ENCODE peak calls at places on chromosomes 1 and 21, in six cellular contexts. A is GM12892, X is transverse colon, T is sigmoid colon, Q is upper lobe of left lung, U is H1. N is an unnamed sample.

GRCh38 chr1:119631433-119632102 is 16.5 kb downstream of the ZNF697 start:
- DNase-seq in A (peak), X (peak), T (peak), Q (peak), U (peak), N (no peak)

GRCh38 chr1:64598100-64598571 is 128.2 kb downstream of the CACHD1 start:
- DNase-seq in A (no peak), X (no peak), T (no peak), Q (no peak), U (no peak), N (no peak)

GRCh38 chr1:1987142-1987510 is 16.5 kb downstream of the CFAP74 start:
- DNase-seq in A (no peak), X (no peak), T (no peak), Q (no peak), U (no peak), N (no peak)

GRCh38 chr1:58539553-58539952 is 7.0 kb downstream of the OMA1 start:
- DNase-seq in A (no peak), X (peak), T (no peak), Q (no peak), U (no peak), N (no peak)

GRCh38 chr1:12339410-12339809 is 109.6 kb downstream of the VPS13D start:
- DNase-seq in A (no peak), X (no peak), T (no peak), Q (no peak), U (no peak), N (no peak)

GRCh38 chr1:185894806-185895205 is 160.6 kb downstream of the HMCN1 start:
- DNase-seq in A (no peak), X (no peak), T (no peak), Q (no peak), U (no peak), N (no peak)

GRCh38 chr1:2429780-2430591 is 17.6 kb upstream of the PEX10 start:
- DNase-seq in A (no peak), X (no peak), T (no peak), Q (peak), U (no peak), N (no peak)

GRCh38 chr1:28591708-28592313 is at the start of gene RAB42:
- DNase-seq in A (no peak), X (peak), T (peak), Q (no peak), U (peak), N (no peak)

GRCh38 chr1:43821471-43821870 is 112.1 kb upstream of the ARTN start:
- DNase-seq in A (no peak), X (no peak), T (no peak), Q (no peak), U (no peak), N (no peak)

GRCh38 chr1:208010070-208010469 is 99.1 kb upstream of the CD34 start:
- DNase-seq in A (no peak), X (no peak), T (no peak), Q (no peak), U (no peak), N (no peak)

GRCh38 chr1:109517337-109517736 is 7.8 kb upstream of the AMIGO1 start:
- DNase-seq in A (no peak), X (no peak), T (peak), Q (no peak), U (no peak), N (no peak)

GRCh38 chr1:207753611-207754010 is 1.8 kb downstream of the CD46 start:
- DNase-seq in A (no peak), X (no peak), T (no peak), Q (no peak), U (no peak), N (no peak)

GRCh38 chr1:31866450-31866801 is 50.6 kb upstream of the SPOCD1 start:
- DNase-seq in A (peak), X (no peak), T (no peak), Q (no peak), U (no peak), N (peak)

GRCh38 chr1:108792420-108792819 is 45.9 kb downstream of the STXBP3 start:
- DNase-seq in A (no peak), X (no peak), T (no peak), Q (no peak), U (no peak), N (no peak)

GRCh38 chr1:86151427-86151826 is 5.1 kb downstream of the COL24A1 start:
- DNase-seq in A (no peak), X (no peak), T (no peak), Q (no peak), U (no peak), N (no peak)

GRCh38 chr1:112544011-112544688 is 35.4 kb downstream of the WNT2B start:
- DNase-seq in A (no peak), X (no peak), T (no peak), Q (no peak), U (no peak), N (no peak)

GRCh38 chr1:225980005-225980404 is 19.1 kb downstream of the SDE2 start:
- DNase-seq in A (no peak), X (peak), T (no peak), Q (no peak), U (no peak), N (no peak)

GRCh38 chr21:25635310-25635709 is 3.7 kb upstream of the JAM2 start:
- DNase-seq in A (no peak), X (no peak), T (no peak), Q (no peak), U (no peak), N (no peak)

GRCh38 chr1:9455487-9456237 is 83.6 kb upstream of the SLC25A33 start:
- DNase-seq in A (peak), X (peak), T (peak), Q (peak), U (peak), N (peak)

GRCh38 chr1:187018291-187018690 is 189.5 kb downstream of the PLA2G4A start:
- DNase-seq in A (no peak), X (no peak), T (no peak), Q (no peak), U (no peak), N (no peak)

GRCh38 chr1:153880962-153881361 is 41.8 kb downstream of the GATAD2B start:
- DNase-seq in A (no peak), X (peak), T (peak), Q (no peak), U (no peak), N (no peak)

GRCh38 chr1:153877112-153877511 is 45.7 kb downstream of the GATAD2B start:
- DNase-seq in A (no peak), X (no peak), T (no peak), Q (no peak), U (no peak), N (no peak)

GRCh38 chr1:153881764-153882163 is 41.0 kb downstream of the GATAD2B start:
- DNase-seq in A (no peak), X (no peak), T (no peak), Q (no peak), U (no peak), N (no peak)

GRCh38 chr1:153882296-153882912 is 40.4 kb downstream of the GATAD2B start:
- DNase-seq in A (no peak), X (no peak), T (no peak), Q (no peak), U (no peak), N (no peak)

GRCh38 chr1:153880024-153880423 is 42.7 kb downstream of the GATAD2B start:
- DNase-seq in A (no peak), X (no peak), T (no peak), Q (no peak), U (no peak), N (no peak)
- TF ChIP-seq POLR2A in A (no peak), X (no peak), T (no peak), Q (no peak), U (no peak), N (no peak)

GRCh38 chr1:36304970-36305914 is 926 bp upstream of the SH3D21 start:
- DNase-seq in A (no peak), X (peak), T (peak), Q (no peak), U (peak), N (no peak)

GRCh38 chr1:36306902-36307456 is 811 bp downstream of the SH3D21 start:
- DNase-seq in A (peak), X (peak), T (peak), Q (peak), U (peak), N (peak)

GRCh38 chr1:36304521-36304920 is 1.6 kb upstream of the SH3D21 start:
- DNase-seq in A (no peak), X (no peak), T (peak), Q (no peak), U (no peak), N (no peak)

GRCh38 chr1:36306210-36306901 is at the start of gene SH3D21:
- DNase-seq in A (no peak), X (peak), T (peak), Q (peak), U (peak), N (peak)

DNA sequence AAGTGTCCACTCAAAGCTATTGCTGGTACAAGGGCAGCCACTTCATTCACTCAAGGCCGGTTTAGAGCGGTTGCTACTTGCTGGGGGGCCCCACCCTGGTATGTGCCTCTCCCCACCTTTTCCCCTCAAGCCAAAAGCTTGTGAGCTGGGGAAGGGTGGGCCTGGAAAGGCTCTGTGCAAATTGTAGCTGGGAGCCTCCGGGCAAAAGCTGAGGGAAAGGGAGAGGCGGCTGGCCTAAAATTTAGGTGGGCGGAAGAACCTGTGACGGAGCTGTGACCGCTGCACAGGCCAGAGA is 306 bp upstream of the SH3D21 start:
- DNase-seq in A (no peak), X (peak), T (no peak), Q (no peak), U (no peak), N (no peak)
- TF ChIP-seq POLR2AphosphoS5 in A (peak), X (no peak), T (no peak), Q (peak), U (no peak), N (peak)

DNA sequence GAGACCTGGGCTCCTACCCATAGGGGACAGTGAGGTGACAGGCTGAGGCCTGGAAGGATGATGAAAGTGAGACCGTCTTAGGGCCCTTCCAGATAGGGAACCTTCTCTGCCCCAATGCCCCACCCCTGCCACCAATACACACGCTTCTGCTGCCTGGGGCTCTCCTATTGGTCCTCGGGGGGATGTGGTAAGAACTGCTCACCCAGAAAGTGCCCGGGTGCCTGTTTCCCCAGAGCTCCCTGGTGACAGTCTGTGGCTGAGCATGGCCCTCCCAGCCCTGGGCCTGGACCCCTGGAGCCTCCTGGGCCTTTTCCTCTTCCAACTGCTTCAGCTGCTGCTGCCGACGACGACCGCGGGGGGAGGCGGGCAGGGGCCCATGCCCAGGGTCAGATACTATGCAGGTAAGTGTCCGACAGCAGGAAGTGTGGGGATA is 948 bp downstream of the SEMA4A start:
- DNase-seq in A (peak), X (peak), T (no peak), Q (peak), U (no peak), N (peak)
- TF ChIP-seq POLR2A in A (peak), X (no peak), T (no peak), Q (no peak), U (no peak), N (no peak)

DNA sequence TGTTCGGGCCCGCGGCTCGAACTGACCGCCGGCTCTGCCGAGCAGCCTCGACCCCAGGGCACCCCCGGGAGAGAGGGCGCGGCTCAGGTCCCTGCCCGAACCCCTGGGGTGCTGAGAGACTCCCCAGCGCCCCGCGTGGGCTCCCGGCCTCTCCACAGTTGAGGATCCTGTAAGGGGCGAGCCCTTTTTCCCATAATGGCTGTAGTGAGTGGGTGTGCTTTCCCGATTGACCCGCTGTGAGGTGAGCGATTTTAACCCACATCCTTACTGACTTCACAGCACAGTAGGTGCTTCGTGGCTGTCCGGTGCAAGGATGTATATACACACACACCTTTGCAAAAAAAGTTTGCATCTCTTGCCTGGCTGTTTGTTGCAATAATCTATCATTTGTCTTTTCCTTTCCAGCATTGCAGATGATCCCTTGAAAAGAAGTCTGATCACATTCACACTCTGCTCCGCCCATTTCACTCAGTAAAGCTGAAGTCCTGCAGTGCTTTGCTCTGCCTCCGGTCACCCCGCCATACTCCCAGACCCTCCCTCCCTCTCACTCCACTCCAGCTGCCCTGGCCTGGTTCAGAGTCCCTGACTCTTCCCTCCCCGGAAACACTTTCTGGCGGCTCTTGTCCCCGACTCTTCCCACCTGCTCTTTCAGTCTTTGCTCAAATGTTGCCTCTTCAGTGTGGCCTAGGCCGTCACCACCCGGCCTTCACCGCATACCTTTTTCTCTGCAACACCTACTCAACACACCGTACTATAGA is 955 bp upstream of the UBE2G2 start:
- DNase-seq in A (peak), X (no peak), T (no peak), Q (peak), U (no peak), N (no peak)
- TF ChIP-seq POLR2AphosphoS5 in A (no peak), X (no peak), T (no peak), Q (no peak), U (no peak), N (no peak)

GRCh38 chr1:145991799-145992412 is 4.5 kb downstream of the TXNIP start:
- DNase-seq in A (no peak), X (no peak), T (peak), Q (no peak), U (no peak), N (no peak)
- TF ChIP-seq POLR2A in A (peak), X (peak), T (peak), Q (peak), U (peak), N (peak)

GRCh38 chr1:156102634-156103511 is 11.6 kb upstream of the LMNA start:
- DNase-seq in A (no peak), X (no peak), T (peak), Q (no peak), U (no peak), N (no peak)
- TF ChIP-seq POLR2AphosphoS5 in A (no peak), X (no peak), T (no peak), Q (no peak), U (no peak), N (no peak)

DNA sequence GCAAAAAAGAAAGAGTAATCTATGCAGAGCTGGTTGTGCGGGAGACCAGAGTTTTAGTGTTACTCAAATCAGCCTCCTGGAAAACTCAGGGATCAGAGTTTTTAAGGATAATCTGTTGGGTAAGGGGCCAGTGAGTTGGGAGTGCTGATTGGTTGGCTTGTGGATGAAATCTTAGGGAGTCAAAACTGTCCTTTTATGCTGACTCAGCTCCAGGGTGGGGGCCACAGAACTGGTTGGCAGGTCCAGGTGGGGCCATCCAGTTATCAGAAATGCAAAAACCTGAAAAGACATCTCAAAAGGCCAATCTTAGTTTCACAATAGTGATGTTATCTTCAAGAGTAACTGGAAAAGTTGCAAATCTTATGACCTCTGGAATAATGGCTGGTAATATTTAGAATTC is 3.3 kb downstream of the EXTL2 start:
- DNase-seq in A (no peak), X (no peak), T (no peak), Q (no peak), U (no peak), N (no peak)
- TF ChIP-seq POLR2A in A (no peak), X (no peak), T (no peak), Q (no peak), U (no peak), N (no peak)

GRCh38 chr21:46161800-46162592 is 6.6 kb upstream of the FTCD start:
- DNase-seq in A (no peak), X (no peak), T (peak), Q (peak), U (peak), N (no peak)
- TF ChIP-seq POLR2AphosphoS5 in A (no peak), X (no peak), T (no peak), Q (no peak), U (no peak), N (no peak)